ENCODE peak calls at places on chromosomes 16 and 17, in six cellular contexts. Z, R, O, I, P and A are unnamed samples.

GRCh38 chr16:14186954-14187306 is 115.8 kb downstream of the MRTFB start:
- DNase-seq in I (no peak), P (no peak), Z (no peak), O (no peak), R (no peak), A (no peak)

GRCh38 chr17:21345236-21345635 is 30.9 kb upstream of the KCNJ12 start:
- DNase-seq in R (no peak), Z (no peak), P (no peak), I (no peak), O (no peak), A (no peak)

GRCh38 chr16:14300631-14301149 is 229.6 kb downstream of the MRTFB start:
- DNase-seq in I (no peak), R (peak), Z (peak), O (peak), P (no peak), A (peak)

GRCh38 chr17:9924735-9925191 is 19.7 kb upstream of the RCVRN start:
- DNase-seq in Z (peak), R (peak), O (peak), P (no peak), I (peak), A (peak)

GRCh38 chr16:85606920-85607319 is 6.2 kb upstream of the GSE1 start:
- DNase-seq in I (no peak), P (no peak), Z (no peak), O (no peak), R (no peak), A (no peak)

GRCh38 chr17:9890124-9890523 is 14.9 kb downstream of the RCVRN start:
- DNase-seq in Z (no peak), I (peak), R (no peak), P (peak), O (peak), A (peak)

GRCh38 chr16:2691491-2692248 is 9.3 kb downstream of the KCTD5 start:
- DNase-seq in Z (no peak), I (no peak), P (no peak), R (no peak), O (no peak), A (no peak)

GRCh38 chr16:10616744-10617640 is 36.6 kb upstream of the EMP2 start:
- DNase-seq in O (no peak), R (no peak), I (no peak), Z (peak), P (peak), A (peak)

GRCh38 chr16:23202166-23202565 is 19.6 kb downstream of the SCNN1G start:
- DNase-seq in I (no peak), P (no peak), Z (no peak), O (no peak), R (no peak), A (no peak)

GRCh38 chr17:29931253-29931932 is 1.4 kb upstream of the SSH2 start:
- DNase-seq in P (peak), I (peak), Z (peak), R (peak), O (peak), A (peak)

GRCh38 chr16:11824362-11824761 is 27.0 kb downstream of the RSL1D1 start:
- DNase-seq in O (peak), R (peak), I (no peak), P (no peak), Z (no peak), A (no peak)

GRCh38 chr16:391885-392335 is 5.1 kb upstream of the NME4 start:
- DNase-seq in P (peak), I (no peak), O (peak), Z (peak), R (peak), A (peak)

GRCh38 chr16:15495898-15496297 is 61.5 kb downstream of the BMERB1 start:
- DNase-seq in R (no peak), P (no peak), Z (no peak), I (no peak), O (no peak), A (no peak)

GRCh38 chr16:82008957-82009592 is 2.2 kb downstream of the SDR42E1 start:
- DNase-seq in R (no peak), P (no peak), O (no peak), Z (no peak), I (no peak), A (no peak)

GRCh38 chr16:89155184-89155679 is 16.3 kb upstream of the CDH15 start:
- DNase-seq in Z (peak), I (no peak), P (no peak), O (no peak), R (peak), A (no peak)

GRCh38 chr17:73420897-73421296 is 109.1 kb upstream of the CDC42EP4 start:
- DNase-seq in R (peak), I (no peak), O (peak), Z (peak), P (no peak), A (peak)

GRCh38 chr16:82671743-82672142 is 45.0 kb downstream of the CDH13 start:
- DNase-seq in I (no peak), P (peak), O (no peak), Z (no peak), R (no peak), A (no peak)

GRCh38 chr16:84960942-84961341 is 50.4 kb downstream of the ZDHHC7 start:
- DNase-seq in R (no peak), O (no peak), I (no peak), P (no peak), Z (no peak), A (no peak)

GRCh38 chr17:48335858-48336500 is 94.0 kb downstream of the SKAP1 start:
- DNase-seq in O (peak), P (no peak), Z (peak), R (peak), I (peak), A (no peak)

DNA sequence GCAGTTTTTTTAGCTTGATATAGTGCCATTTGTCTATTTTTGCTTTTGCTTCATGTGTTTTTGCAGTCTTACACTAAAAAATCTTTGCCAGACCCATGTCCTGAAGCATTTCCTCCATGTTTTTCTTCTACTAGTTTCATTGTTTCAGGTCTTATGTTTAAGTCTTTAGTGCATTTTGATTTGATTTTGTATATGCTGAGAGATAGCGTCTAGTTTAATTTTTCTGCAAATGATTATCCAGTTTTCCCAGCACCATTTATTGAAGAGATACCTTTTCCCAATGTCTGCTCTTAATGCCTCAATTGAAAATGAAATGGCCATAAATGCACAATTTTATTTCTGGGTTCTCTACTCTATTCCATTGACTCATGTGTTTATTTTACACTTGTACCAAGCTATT is 40.8 kb upstream of the NACA2 start:
- DNase-seq in Z (no peak), I (no peak), R (no peak), P (no peak), O (no peak), A (no peak)
- H4K91ac ChIP-seq in Z (no peak), I (no peak), R (no peak), P (no peak), O (no peak), A (no peak)

GRCh38 chr16:70602831-70603230 is 43.5 kb upstream of the IL34 start:
- DNase-seq in R (no peak), Z (no peak), P (no peak), I (no peak), O (no peak), A (no peak)
- H4K91ac ChIP-seq in R (no peak), Z (no peak), P (no peak), I (no peak), O (no peak), A (no peak)

GRCh38 chr17:74654742-74655141 is 31.2 kb upstream of the CD300E start:
- DNase-seq in R (no peak), O (no peak), P (no peak), Z (no peak), I (no peak), A (no peak)
- H4K91ac ChIP-seq in R (no peak), O (no peak), P (no peak), Z (no peak), I (no peak), A (no peak)

GRCh38 chr16:57202095-57202886 is 16.2 kb downstream of the RSPRY1 start:
- DNase-seq in R (no peak), I (no peak), Z (no peak), O (no peak), P (no peak), A (no peak)
- H4K91ac ChIP-seq in R (no peak), I (no peak), Z (no peak), O (no peak), P (no peak), A (no peak)

GRCh38 chr17:71639865-71640264 is 481.0 kb upstream of the SOX9 start:
- DNase-seq in R (no peak), O (no peak), Z (no peak), I (no peak), P (no peak), A (no peak)
- H4K91ac ChIP-seq in R (no peak), O (no peak), Z (no peak), I (no peak), P (no peak), A (no peak)

GRCh38 chr17:19718613-19719364 is 2.4 kb upstream of the SLC47A2 start:
- DNase-seq in Z (no peak), I (no peak), O (peak), P (peak), R (no peak), A (peak)
- H4K91ac ChIP-seq in Z (no peak), I (peak), O (no peak), P (no peak), R (no peak), A (no peak)

DNA sequence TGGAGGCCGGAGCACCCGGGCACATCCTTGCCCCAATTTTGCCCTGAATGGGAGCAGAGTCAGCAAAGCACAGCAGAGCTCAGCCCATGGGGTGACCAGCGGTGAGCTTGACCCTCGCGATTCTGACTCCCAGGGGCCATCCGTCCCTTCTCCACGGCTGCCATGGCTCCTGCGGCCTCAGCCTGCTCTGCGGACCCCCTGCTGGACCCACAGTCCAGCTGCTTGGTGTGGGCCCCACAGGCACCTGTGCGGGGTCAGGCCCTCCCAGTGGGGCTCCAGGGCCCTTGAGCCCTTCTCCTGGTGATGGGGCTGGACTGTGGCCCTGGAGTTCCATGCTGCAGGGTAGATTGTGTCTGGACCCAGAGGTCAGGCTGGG is 144.2 kb downstream of the ENGASE start:
- DNase-seq in P (no peak), Z (no peak), R (no peak), I (no peak), O (no peak), A (no peak)
- H4K91ac ChIP-seq in P (peak), Z (no peak), R (no peak), I (no peak), O (no peak), A (no peak)